ENCODE peak calls at places on chromosomes 2 and 18, in five cellular contexts. X is AG04450; P is ELR; K is effector memory CD4-positive, alpha-beta T cell; A is NCI-H2081. G is an unnamed sample.

GRCh38 chr2:232336956-232337700 is 41.4 kb upstream of the ALPP start:
- DNase-seq in X (no peak), P (no peak), K (no peak), A (no peak), G (no peak)

GRCh38 chr2:196487426-196487825 is 152.1 kb upstream of the CCDC150 start:
- DNase-seq in X (no peak), P (no peak), K (no peak), A (no peak), G (peak; percentile 76)

GRCh38 chr2:68222287-68222686 is 30.0 kb downstream of the PPP3R1 start:
- DNase-seq in X (no peak), P (no peak), K (no peak), A (no peak), G (no peak)

GRCh38 chr2:60558536-60558935 is 5.1 kb upstream of the BCL11A start:
- DNase-seq in X (no peak), P (no peak), K (no peak), A (no peak), G (no peak)

GRCh38 chr2:229350928-229351327 is 79.8 kb upstream of the PID1 start:
- DNase-seq in X (no peak), P (no peak), K (no peak), A (no peak), G (no peak)

GRCh38 chr2:163649080-163649479 is 86.7 kb downstream of the FIGN start:
- DNase-seq in X (no peak), P (peak; percentile 37), K (no peak), A (no peak), G (peak; percentile 50)

GRCh38 chr2:239502430-239503221 is 101.8 kb upstream of the HDAC4 start:
- DNase-seq in X (no peak), P (no peak), K (no peak), A (peak; percentile 41), G (no peak)

GRCh38 chr18:45662468-45662867 is 47.2 kb downstream of the SLC14A2 start:
- DNase-seq in X (no peak), P (peak; percentile 24), K (no peak), A (no peak), G (peak; percentile 64)

GRCh38 chr2:211085056-211085680 is 528.8 kb downstream of the CPS1 start:
- DNase-seq in X (no peak), P (peak; percentile 66), K (no peak), A (peak; percentile 73), G (peak; percentile 20)

GRCh38 chr2:128381001-128381938 is 62.6 kb upstream of the HS6ST1 start:
- DNase-seq in X (no peak), P (no peak), K (no peak), A (peak; percentile 96), G (no peak)

GRCh38 chr18:58228176-58228575 is 184.2 kb downstream of the NEDD4L start:
- DNase-seq in X (no peak), P (no peak), K (no peak), A (no peak), G (no peak)

GRCh38 chr2:193088026-193088425 is 893.3 kb upstream of the TMEFF2 start:
- DNase-seq in X (no peak), P (peak; percentile 32), K (no peak), A (no peak), G (no peak)

GRCh38 chr2:136230471-136230870 is 112.5 kb upstream of the CXCR4 start:
- DNase-seq in X (no peak), P (no peak), K (no peak), A (no peak), G (no peak)

GRCh38 chr2:235333076-235333475 is 160.8 kb upstream of the AGAP1 start:
- DNase-seq in X (no peak), P (no peak), K (no peak), A (no peak), G (no peak)

GRCh38 chr2:30108192-30108591 is 38.6 kb upstream of the YPEL5 start:
- DNase-seq in X (no peak), P (no peak), K (no peak), A (no peak), G (no peak)

GRCh38 chr2:74005786-74006185 is 21.1 kb downstream of the TET3 start:
- DNase-seq in X (no peak), P (no peak), K (no peak), A (no peak), G (peak; percentile 25)

GRCh38 chr2:147551331-147551730 is 293.5 kb upstream of the ACVR2A start:
- DNase-seq in X (no peak), P (no peak), K (no peak), A (no peak), G (no peak)

GRCh38 chr2:35251156-35251555 is 1104.4 kb upstream of the CRIM1 start:
- DNase-seq in X (no peak), P (no peak), K (no peak), A (no peak), G (no peak)

GRCh38 chr2:3405876-3406275 is 26.4 kb downstream of the TRAPPC12 start:
- DNase-seq in X (no peak), P (no peak), K (no peak), A (no peak), G (no peak)

GRCh38 chr2:172965433-172965832 is 110.2 kb upstream of the MAP3K20 start:
- DNase-seq in X (no peak), P (no peak), K (no peak), A (no peak), G (peak; percentile 47)

GRCh38 chr2:239260546-239261327 is 140.1 kb downstream of the HDAC4 start:
- DNase-seq in X (no peak), P (no peak), K (no peak), A (no peak), G (no peak)

GRCh38 chr18:35072616-35073015 is 31.4 kb downstream of the MAPRE2 start:
- DNase-seq in X (no peak), P (no peak), K (no peak), A (no peak), G (no peak)

GRCh38 chr2:217150236-217150635 is 290.4 kb upstream of the TNP1 start:
- DNase-seq in X (peak; percentile 42), P (no peak), K (no peak), A (no peak), G (peak; percentile 29)

GRCh38 chr2:101440127-101440738 is 34.7 kb downstream of the RFX8 start:
- DNase-seq in X (no peak), P (no peak), K (no peak), A (no peak), G (peak; percentile 50)

GRCh38 chr2:157900203-157900602 is 24.1 kb upstream of the ACVR1 start:
- DNase-seq in X (no peak), P (no peak), K (no peak), A (no peak), G (peak; percentile 87)

G was measured in LHCN-M2.